ENCODE peak calls at places on chromosomes 6 and 20, in ten cellular contexts. F is left cardiac atrium, R is Calu3, P is iris pigment epithelial cell, X is DMS 273 treated with DMSO at 0.1 percent for 48 hours, Z is SW480, Y is ovary, L is kidney tubule cell, I is DMS153, B is NCI-H1436 treated with DMSO at 0.1 percent for 48 hours. O is an unnamed sample.

GRCh38 chr6:134007077-134007476 is 45.3 kb downstream of the SLC2A12 start:
- DNase-seq in F (no peak), R (peak), P (no peak), X (no peak), Z (peak), Y (no peak), L (peak), I (peak), B (no peak), O (no peak)

GRCh38 chr6:116266803-116267202 is 12.9 kb downstream of the TSPYL1 start:
- DNase-seq in F (no peak), R (no peak), P (peak), X (no peak), Z (no peak), Y (no peak), L (peak), I (no peak), B (no peak), O (no peak)

GRCh38 chr20:1830240-1830639 is 65.0 kb upstream of the SIRPA start:
- DNase-seq in F (peak), R (peak), P (peak), X (no peak), Z (peak), Y (peak), L (peak), I (no peak), B (no peak), O (no peak)

GRCh38 chr6:148435386-148435785 is 92.7 kb downstream of the SASH1 start:
- DNase-seq in F (no peak), R (no peak), P (peak), X (no peak), Z (no peak), Y (no peak), L (peak), I (no peak), B (no peak), O (no peak)

GRCh38 chr6:155196891-155197290 is 66.9 kb upstream of the CLDN20 start:
- DNase-seq in F (no peak), R (no peak), P (no peak), X (no peak), Z (no peak), Y (no peak), L (no peak), I (no peak), B (no peak), O (no peak)

GRCh38 chr6:119030759-119031158 is 47.7 kb downstream of the FAM184A start:
- DNase-seq in F (no peak), R (no peak), P (no peak), X (no peak), Z (no peak), Y (no peak), L (no peak), I (no peak), B (no peak), O (no peak)

GRCh38 chr6:12602951-12603710 is 113.4 kb upstream of the PHACTR1 start:
- DNase-seq in F (peak), R (peak), P (peak), X (no peak), Z (peak), Y (no peak), L (peak), I (no peak), B (no peak), O (no peak)

GRCh38 chr20:4775322-4776078 is 53.8 kb downstream of the PRND start:
- DNase-seq in F (no peak), R (no peak), P (no peak), X (no peak), Z (no peak), Y (no peak), L (no peak), I (no peak), B (no peak), O (no peak)

GRCh38 chr20:42986143-42986773 is 203.4 kb downstream of the PTPRT start:
- DNase-seq in F (no peak), R (no peak), P (no peak), X (no peak), Z (peak), Y (no peak), L (peak), I (no peak), B (no peak), O (no peak)

GRCh38 chr20:46562373-46563169 is 12.1 kb upstream of the OCSTAMP start:
- DNase-seq in F (peak), R (peak), P (peak), X (no peak), Z (peak), Y (peak), L (peak), I (peak), B (peak), O (peak)

GRCh38 chr6:149031545-149032317 is 284.9 kb downstream of the UST start:
- DNase-seq in F (no peak), R (peak), P (peak), X (no peak), Z (no peak), Y (peak), L (peak), I (no peak), B (no peak), O (peak)

GRCh38 chr20:8183526-8183925 is 51.5 kb downstream of the PLCB1 start:
- DNase-seq in F (no peak), R (no peak), P (peak), X (no peak), Z (no peak), Y (no peak), L (no peak), I (no peak), B (no peak), O (no peak)

GRCh38 chr6:141726158-141726557 is 406.6 kb upstream of the GJE1 start:
- DNase-seq in F (no peak), R (no peak), P (peak), X (no peak), Z (no peak), Y (no peak), L (no peak), I (no peak), B (no peak), O (no peak)

GRCh38 chr6:123770247-123770949 is 33.3 kb upstream of the NKAIN2 start:
- DNase-seq in F (no peak), R (no peak), P (peak), X (no peak), Z (no peak), Y (no peak), L (no peak), I (no peak), B (no peak), O (no peak)

GRCh38 chr6:118869894-118870665 is 23.9 kb upstream of the ASF1A start:
- DNase-seq in F (no peak), R (no peak), P (peak), X (no peak), Z (no peak), Y (no peak), L (no peak), I (no peak), B (no peak), O (no peak)

GRCh38 chr6:47042238-47042843 is at the start of gene ADGRF1:
- DNase-seq in F (no peak), R (peak), P (no peak), X (no peak), Z (no peak), Y (no peak), L (peak), I (no peak), B (no peak), O (no peak)

GRCh38 chr6:133396225-133396624 is 155.1 kb downstream of the EYA4 start:
- DNase-seq in F (no peak), R (no peak), P (peak), X (peak), Z (peak), Y (no peak), L (no peak), I (no peak), B (no peak), O (no peak)

GRCh38 chr20:61646453-61646852 is 394.4 kb downstream of the CDH4 start:
- DNase-seq in F (no peak), R (no peak), P (no peak), X (no peak), Z (no peak), Y (no peak), L (no peak), I (no peak), B (no peak), O (no peak)

GRCh38 chr20:47610945-47611250 is 109.2 kb downstream of the NCOA3 start:
- DNase-seq in F (no peak), R (no peak), P (no peak), X (no peak), Z (no peak), Y (no peak), L (peak), I (no peak), B (no peak), O (no peak)

GRCh38 chr20:17228624-17229061 is 1.8 kb downstream of the PCSK2 start:
- DNase-seq in F (no peak), R (no peak), P (no peak), X (peak), Z (peak), Y (peak), L (no peak), I (peak), B (no peak), O (no peak)

GRCh38 chr6:10531513-10531912 is 10.4 kb downstream of the GCNT2 start:
- DNase-seq in F (no peak), R (no peak), P (no peak), X (no peak), Z (no peak), Y (no peak), L (no peak), I (no peak), B (no peak), O (no peak)

GRCh38 chr6:111552241-111552744 is 53.4 kb downstream of the TRAF3IP2 start:
- DNase-seq in F (peak), R (peak), P (peak), X (peak), Z (peak), Y (peak), L (peak), I (no peak), B (peak), O (no peak)

GRCh38 chr6:34391023-34391485 is 1.4 kb downstream of the NUDT3 start:
- DNase-seq in F (peak), R (peak), P (peak), X (peak), Z (peak), Y (no peak), L (peak), I (no peak), B (no peak), O (no peak)

GRCh38 chr20:2652724-2653510 is 485 bp downstream of the NOP56 start:
- DNase-seq in F (peak), R (no peak), P (peak), X (no peak), Z (no peak), Y (no peak), L (peak), I (no peak), B (no peak), O (peak)

GRCh38 chr20:49561256-49561655 is 6.7 kb downstream of the PTGIS start:
- DNase-seq in F (no peak), R (no peak), P (no peak), X (no peak), Z (no peak), Y (no peak), L (no peak), I (no peak), B (no peak), O (no peak)

GRCh38 chr20:6664574-6664973 is 102.9 kb upstream of the BMP2 start:
- DNase-seq in F (no peak), R (no peak), P (no peak), X (no peak), Z (no peak), Y (no peak), L (no peak), I (no peak), B (no peak), O (no peak)

GRCh38 chr20:34110025-34111013 is 1.7 kb downstream of the EIF2S2 start:
- DNase-seq in F (no peak), R (no peak), P (peak), X (no peak), Z (no peak), Y (no peak), L (no peak), I (no peak), B (no peak), O (no peak)

GRCh38 chr20:11235058-11235457 is 561.3 kb upstream of the JAG1 start:
- DNase-seq in F (no peak), R (no peak), P (peak), X (no peak), Z (peak), Y (no peak), L (peak), I (no peak), B (no peak), O (no peak)

GRCh38 chr20:53176133-53176532 is 204.0 kb downstream of the TSHZ2 start:
- DNase-seq in F (no peak), R (no peak), P (no peak), X (no peak), Z (no peak), Y (no peak), L (no peak), I (peak), B (peak), O (no peak)

GRCh38 chr6:112822769-112823168 is 475.6 kb downstream of the RFPL4B start:
- DNase-seq in F (no peak), R (no peak), P (no peak), X (no peak), Z (no peak), Y (no peak), L (no peak), I (no peak), B (no peak), O (no peak)

GRCh38 chr6:143159001-143159400 is 98.3 kb downstream of the AIG1 start:
- DNase-seq in F (no peak), R (no peak), P (no peak), X (no peak), Z (no peak), Y (no peak), L (peak), I (no peak), B (no peak), O (no peak)

GRCh38 chr20:15220778-15221565 is 883.6 kb upstream of the FLRT3 start:
- DNase-seq in F (no peak), R (no peak), P (peak), X (no peak), Z (no peak), Y (no peak), L (peak), I (no peak), B (no peak), O (no peak)

GRCh38 chr6:127092486-127092885 is 26.0 kb upstream of the RSPO3 start:
- DNase-seq in F (no peak), R (no peak), P (no peak), X (no peak), Z (no peak), Y (no peak), L (peak), I (no peak), B (no peak), O (no peak)

GRCh38 chr6:131682427-131682826 is 18.8 kb downstream of the OR2A4 start:
- DNase-seq in F (no peak), R (no peak), P (peak), X (no peak), Z (no peak), Y (no peak), L (no peak), I (no peak), B (no peak), O (no peak)

O was measured in stimulated activated CD4-positive, alpha-beta T cell treated with anti-CD3 and anti-CD28 coated beads, Interleukin-15, amount 100 ng/mL, for 24 hours.